ENCODE peak calls at places on chromosomes 13 and 19, in five cellular contexts. W is K562, X is HepG2, Q is GM23338, E is GM12878. C is an unnamed sample. For H3K4me1, the result is how much of the 10 kb centered on the place peaks cover.

GRCh38 chr19:53877361-53877766 is 4.6 kb upstream of the PRKCG start:
- DNase-seq in W (no peak), X (no peak), Q (peak), E (no peak), C (peak)

GRCh38 chr19:31231181-31231580 is 118.1 kb downstream of the TSHZ3 start:
- DNase-seq in W (no peak), X (no peak), Q (no peak), E (no peak), C (no peak)

GRCh38 chr13:79880820-79881219 is 399.9 kb downstream of the NDFIP2 start:
- DNase-seq in W (no peak), X (no peak), Q (no peak), E (no peak), C (no peak)

GRCh38 chr19:8571006-8571411 is 6.2 kb downstream of the MYO1F start:
- DNase-seq in W (no peak), X (peak), Q (no peak), E (no peak), C (peak)

GRCh38 chr13:46908511-46908910 is 11.7 kb upstream of the HTR2A start:
- DNase-seq in W (no peak), X (no peak), Q (no peak), E (no peak), C (no peak)

GRCh38 chr13:101149735-101150380 is 266.4 kb downstream of the NALCN start:
- DNase-seq in W (peak), X (no peak), Q (peak), E (no peak), C (peak)

GRCh38 chr19:36128392-36128736 is 11.5 kb upstream of the CAPNS1 start:
- DNase-seq in W (no peak), X (peak), Q (peak), E (no peak), C (no peak)

GRCh38 chr19:8224394-8225145 is 15.4 kb downstream of the CERS4 start:
- DNase-seq in W (peak), X (no peak), Q (no peak), E (no peak), C (no peak)

GRCh38 chr19:32876919-32877285 is 7.3 kb upstream of the SLC7A9 start:
- DNase-seq in W (no peak), X (no peak), Q (no peak), E (no peak), C (peak)

GRCh38 chr19:46428278-46429141 is at the start of gene PNMA8C:
- DNase-seq in W (peak), X (no peak), Q (peak), E (no peak), C (peak)

DNA sequence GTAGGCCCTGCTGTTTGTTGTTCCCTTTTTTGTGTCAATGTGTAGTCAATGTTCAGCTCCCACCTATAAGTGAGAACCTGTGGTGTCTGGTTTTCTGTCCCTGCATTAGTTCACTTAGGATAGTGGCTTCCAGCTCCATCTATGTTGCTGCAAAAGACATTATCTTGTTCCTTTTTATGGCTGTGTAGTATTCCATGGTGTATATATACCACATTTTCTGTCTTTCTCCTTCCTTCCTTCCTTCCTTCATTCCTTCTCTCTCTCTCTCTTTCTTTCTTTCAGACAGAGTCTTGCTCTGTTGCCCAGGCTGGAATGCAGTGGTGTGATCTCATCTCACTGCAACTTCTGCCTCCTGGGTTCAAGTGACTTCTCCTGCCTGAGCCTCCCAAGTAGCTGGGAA is 21.0 kb downstream of the CYP2A6 start:
- DNase-seq in W (no peak), X (no peak), Q (no peak), E (no peak), C (no peak)
- TF ChIP-seq JUNB in W (no peak), X (no peak), Q (no peak), E (no peak), C (no peak)

DNA sequence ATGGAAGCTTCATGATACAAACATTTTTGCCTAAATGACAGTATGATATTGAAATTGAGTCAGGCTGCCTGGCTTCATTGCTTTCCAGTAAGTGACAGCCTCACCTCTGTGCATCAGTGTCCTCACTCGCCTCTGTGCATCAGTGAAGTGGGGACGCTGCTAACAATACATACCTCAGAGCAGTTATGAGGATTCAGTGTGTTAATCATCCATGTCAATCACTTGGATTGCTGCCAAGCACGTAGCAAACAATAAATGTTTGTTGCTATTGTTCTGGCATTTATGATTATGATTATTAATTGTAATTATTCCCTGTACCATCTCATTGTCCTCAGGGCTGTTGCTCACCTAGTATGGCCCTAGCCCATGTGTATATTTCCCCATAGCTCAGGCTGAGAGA is 8.8 kb downstream of the PPP2R1A start:
- DNase-seq in W (no peak), X (no peak), Q (no peak), E (no peak), C (no peak)
- H3K4me1 ChIP-seq in W (under half), X (under half), Q (under half), E (under half), C (under half)

GRCh38 chr19:488505-489417 is 7.5 kb upstream of the MADCAM1 start:
- DNase-seq in W (peak), X (peak), Q (peak), E (peak), C (peak)

GRCh38 chr19:491146-491741 is 5.0 kb upstream of the MADCAM1 start:
- DNase-seq in W (peak), X (peak), Q (peak), E (no peak), C (no peak)

GRCh38 chr19:485583-486236 is 10.6 kb upstream of the MADCAM1 start:
- DNase-seq in W (no peak), X (peak), Q (no peak), E (no peak), C (no peak)

GRCh38 chr19:492091-492531 is 4.2 kb upstream of the MADCAM1 start:
- DNase-seq in W (peak), X (no peak), Q (peak), E (no peak), C (no peak)

GRCh38 chr19:489418-490196 is 6.7 kb upstream of the MADCAM1 start:
- DNase-seq in W (no peak), X (peak), Q (peak), E (no peak), C (no peak)
- TF ChIP-seq JUNB in W (no peak), X (no peak), Q (no peak), E (no peak), C (no peak)

GRCh38 chr13:99661791-99662190 is 160.5 kb downstream of the TM9SF2 start:
- DNase-seq in W (no peak), X (no peak), Q (peak), E (no peak), C (no peak)
- H3K4me1 ChIP-seq in W (under half), X (under half), Q (half or more), E (under half), C (under half)

DNA sequence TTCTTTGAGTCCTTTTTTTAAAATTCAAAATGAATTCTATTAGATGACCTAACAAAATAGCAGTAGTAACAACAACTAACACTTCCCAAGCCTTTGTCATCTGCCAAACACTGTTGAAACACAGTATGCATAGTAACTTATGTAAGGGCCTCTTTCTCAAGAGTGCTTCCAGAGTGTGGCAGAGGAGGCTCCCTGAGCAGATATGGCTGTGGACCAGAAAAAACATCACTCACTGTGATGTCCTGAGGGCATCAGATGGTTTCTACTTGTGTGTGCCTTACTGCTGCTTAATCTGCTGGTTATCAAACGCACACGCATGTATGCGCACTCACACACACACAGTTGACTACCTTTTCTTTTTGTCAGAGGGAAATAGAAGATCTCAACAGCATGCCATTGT is 110.8 kb downstream of the DLEU7 start:
- DNase-seq in W (no peak), X (no peak), Q (no peak), E (no peak), C (no peak)
- TF ChIP-seq JUNB in W (no peak), X (no peak), Q (no peak), E (no peak), C (no peak)

DNA sequence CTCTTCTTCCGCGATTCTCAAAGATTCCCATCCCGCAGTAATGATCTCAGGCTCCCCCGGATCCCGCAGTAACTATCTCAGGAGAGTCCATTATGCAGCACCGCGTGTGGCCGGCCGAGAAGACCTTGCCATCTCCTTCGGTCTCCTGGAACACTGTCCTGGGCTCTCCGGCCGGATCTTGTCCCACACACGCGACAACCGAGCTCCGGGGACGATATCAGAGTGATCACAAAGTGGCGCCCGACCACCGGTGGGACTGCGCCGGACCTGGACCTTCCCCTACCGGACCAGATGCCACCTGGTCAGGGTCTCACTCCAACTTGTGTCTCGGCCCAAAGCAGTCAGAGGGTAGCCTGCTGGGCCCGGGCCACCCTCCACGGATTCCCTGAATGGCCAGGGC is 24.0 kb downstream of the MAN2B1 start:
- DNase-seq in W (no peak), X (no peak), Q (no peak), E (no peak), C (no peak)
- H3K4me1 ChIP-seq in W (under half), X (under half), Q (under half), E (under half), C (under half)

DNA sequence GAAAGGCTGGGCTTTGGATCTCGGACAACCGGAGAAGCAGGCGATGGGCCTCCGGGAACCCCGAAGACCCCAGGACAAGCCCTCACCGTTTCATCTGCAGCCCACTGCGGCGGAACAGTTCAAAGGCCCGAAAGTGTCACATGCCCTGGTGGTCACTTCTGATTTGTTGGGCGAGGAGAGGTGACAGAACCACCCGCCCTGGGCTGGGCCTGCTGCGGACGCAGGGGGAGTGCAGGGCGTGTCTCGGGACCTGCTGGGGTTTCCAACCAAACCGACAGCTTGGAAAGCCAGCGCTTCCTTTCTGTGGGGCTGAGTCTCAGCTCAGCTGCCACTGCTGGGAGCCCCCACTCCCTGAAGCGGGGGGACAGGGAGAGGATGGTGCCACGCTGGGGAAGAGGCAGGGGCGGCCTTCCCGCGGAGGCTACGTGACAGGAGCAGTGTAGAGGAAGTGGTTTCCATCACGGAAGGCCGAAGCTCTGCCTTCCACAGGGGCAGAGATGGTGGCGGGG is 22.8 kb upstream of the ZBTB7A start:
- DNase-seq in W (no peak), X (no peak), Q (peak), E (no peak), C (no peak)
- TF ChIP-seq JUNB in W (no peak), X (no peak), Q (no peak), E (no peak), C (no peak)

GRCh38 chr13:34591163-34591562 is 350.9 kb upstream of the NBEA start:
- DNase-seq in W (no peak), X (no peak), Q (no peak), E (no peak), C (no peak)
- H3K4me1 ChIP-seq in W (under half), X (under half), Q (under half), E (under half), C (under half)

GRCh38 chr13:28316129-28316528 is 177.8 kb downstream of the PAN3 start:
- DNase-seq in W (no peak), X (peak), Q (no peak), E (no peak), C (no peak)

GRCh38 chr13:28320884-28321574 is 173.9 kb downstream of the FLT1 start:
- DNase-seq in W (no peak), X (peak), Q (no peak), E (no peak), C (no peak)

GRCh38 chr13:28316841-28317240 is 178.1 kb downstream of the FLT1 start:
- DNase-seq in W (no peak), X (no peak), Q (no peak), E (no peak), C (no peak)

GRCh38 chr13:28320209-28320608 is 174.7 kb downstream of the FLT1 start:
- DNase-seq in W (no peak), X (no peak), Q (no peak), E (no peak), C (no peak)

DNA sequence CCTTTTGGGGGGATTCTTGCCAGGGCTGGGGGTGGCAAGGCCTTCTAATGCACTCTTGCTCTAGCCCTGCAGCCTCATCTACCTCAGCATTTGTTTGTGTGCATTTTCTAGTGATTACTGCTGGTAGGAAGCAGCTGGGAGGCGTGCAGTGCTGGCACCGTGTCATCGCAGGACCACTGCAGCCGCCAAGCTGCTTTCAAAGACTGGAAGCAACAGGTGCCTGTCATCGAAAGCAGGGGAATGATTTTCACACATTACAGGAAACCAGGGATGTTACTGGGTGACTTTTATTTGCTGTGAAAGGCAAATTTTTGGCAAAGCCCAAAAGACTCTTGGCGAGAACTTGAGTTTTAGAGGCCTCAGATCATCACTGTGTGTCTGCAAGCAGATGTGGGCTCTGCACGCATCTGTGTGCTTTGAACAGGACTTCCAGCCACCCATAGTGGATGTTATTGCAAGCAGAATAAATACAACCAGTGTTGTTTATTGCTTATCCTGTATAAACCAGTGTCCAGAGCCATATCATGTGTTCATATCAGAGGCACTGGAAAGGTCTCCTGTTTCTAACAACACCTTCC is 176.4 kb downstream of the FLT1 start:
- DNase-seq in W (no peak), X (no peak), Q (no peak), E (no peak), C (no peak)
- TF ChIP-seq JUNB in W (no peak), X (no peak), Q (no peak), E (no peak), C (no peak)

DNA sequence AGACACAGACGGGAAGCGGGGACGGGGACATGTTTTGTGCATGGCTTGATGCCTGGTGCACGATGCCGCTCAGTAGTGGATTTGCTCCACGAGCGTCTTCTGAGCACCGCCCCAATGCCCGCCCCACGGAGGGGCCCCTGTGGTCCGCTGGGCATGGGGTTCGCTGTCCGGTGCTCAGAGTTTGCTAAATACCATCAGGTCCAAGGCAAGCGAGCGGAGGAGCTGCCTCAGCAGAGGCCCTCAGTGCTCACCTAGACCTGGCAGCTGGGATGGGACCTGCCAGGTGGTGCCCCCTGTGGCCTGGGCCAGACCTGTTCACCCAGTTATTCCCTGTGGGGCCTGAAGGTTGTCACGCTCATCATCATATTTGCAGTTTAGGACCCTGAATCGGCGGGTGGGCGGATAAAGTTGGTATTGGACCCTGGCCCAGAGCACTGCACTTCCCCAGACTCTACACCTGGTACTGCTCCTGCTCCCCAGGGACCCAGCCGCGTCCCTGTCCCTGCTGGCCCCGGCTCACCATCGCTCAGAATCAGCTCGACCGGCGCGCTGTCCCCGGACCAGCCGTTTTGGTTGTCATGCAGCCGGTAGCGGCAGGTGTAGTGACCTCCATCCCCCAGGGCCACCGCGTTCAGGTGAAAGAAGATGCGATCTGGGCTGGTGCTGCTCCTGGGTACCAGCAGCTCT is 2.3 kb downstream of the A1BG start:
- DNase-seq in W (no peak), X (no peak), Q (no peak), E (no peak), C (no peak)
- H3K4me1 ChIP-seq in W (under half), X (under half), Q (under half), E (under half), C (under half)